ENCODE peak calls at places on chromosomes 4 and X, in four cellular contexts. N, Z, H and L are unnamed samples.

GRCh38 chr4:12137556-12137955 is 708.9 kb upstream of the HS3ST1 start:
- DNase-seq in N (no peak), Z (no peak), H (no peak), L (no peak)

GRCh38 chr4:25030283-25031076 is at the start of gene LGI2:
- DNase-seq in N (peak; percentile 13), Z (peak; percentile 74), H (peak; percentile 50), L (no peak)

GRCh38 chr4:91758487-91758886 is 545.3 kb upstream of the GRID2 start:
- DNase-seq in N (no peak), Z (no peak), H (no peak), L (no peak)

GRCh38 chr4:75630174-75630931 is at the start of gene CDKL2:
- DNase-seq in N (peak; percentile 96), Z (peak; percentile 85), H (peak; percentile 83), L (peak; percentile 96)

GRCh38 chr4:167930171-167930570 is 162.2 kb upstream of the ANXA10 start:
- DNase-seq in N (no peak), Z (no peak), H (no peak), L (no peak)

GRCh38 chr4:6925357-6925836 is 15.8 kb downstream of the TBC1D14 start:
- DNase-seq in N (no peak), Z (no peak), H (no peak), L (no peak)

GRCh38 chr4:96649536-96649935 is 809.6 kb downstream of the PDHA2 start:
- DNase-seq in N (no peak), Z (no peak), H (peak; percentile 25), L (no peak)

GRCh38 chr4:83320548-83320947 is 14.1 kb downstream of the HPSE start:
- DNase-seq in N (peak; percentile 29), Z (peak; percentile 35), H (no peak), L (no peak)

GRCh38 chr4:10727140-10727880 is 42.7 kb upstream of the CLNK start:
- DNase-seq in N (no peak), Z (no peak), H (no peak), L (no peak)

GRCh38 chr4:118968006-118968405 is 79.4 kb downstream of the SYNPO2 start:
- DNase-seq in N (peak; percentile 43), Z (peak; percentile 43), H (peak; percentile 92), L (peak; percentile 73)

GRCh38 chr4:126265880-126266279 is 951.1 kb downstream of the FAT4 start:
- DNase-seq in N (no peak), Z (no peak), H (no peak), L (no peak)

GRCh38 chr4:169152104-169152503 is 118.7 kb downstream of the SH3RF1 start:
- DNase-seq in N (no peak), Z (no peak), H (no peak), L (no peak)

GRCh38 chr4:169150806-169151205 is 120.0 kb downstream of the SH3RF1 start:
- DNase-seq in N (no peak), Z (no peak), H (no peak), L (no peak)

GRCh38 chr4:169151671-169152070 is 119.1 kb downstream of the SH3RF1 start:
- DNase-seq in N (no peak), Z (no peak), H (no peak), L (no peak)

GRCh38 chr4:169147217-169147616 is 123.5 kb downstream of the SH3RF1 start:
- DNase-seq in N (no peak), Z (no peak), H (no peak), L (no peak)

DNA sequence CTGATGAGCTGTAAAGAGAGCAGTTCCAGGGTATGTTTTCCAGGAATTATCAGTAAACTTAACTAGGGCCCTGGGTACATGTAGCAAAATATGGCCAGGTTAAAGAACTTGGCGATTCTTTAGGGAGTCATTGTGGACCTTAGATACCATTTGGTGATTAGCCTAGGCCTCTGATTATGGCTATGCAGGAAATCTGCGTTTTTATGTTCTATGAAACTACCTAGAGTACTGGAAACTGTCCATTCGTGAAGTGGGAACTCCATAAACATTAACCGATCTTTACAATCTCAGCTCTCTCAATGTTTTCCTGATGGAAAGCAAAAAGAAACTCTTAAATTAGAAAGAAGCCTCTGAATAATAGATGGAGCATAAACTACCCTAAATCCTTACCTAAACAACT is 121.9 kb downstream of the SH3RF1 start:
- DNase-seq in N (no peak), Z (no peak), H (no peak), L (no peak)
- H3K4me1 ChIP-seq in N (peaks cover 4% of the 10 kb centered on the region), Z (no peaks in the 10 kb centered on the region), H (no peaks in the 10 kb centered on the region), L (no peaks in the 10 kb centered on the region)

GRCh38 chrX:134679644-134680043 is 21.4 kb upstream of the PLAC1 start:
- DNase-seq in N (no peak), Z (no peak), H (no peak), L (no peak)

GRCh38 chrX:134676440-134676839 is 18.2 kb upstream of the PLAC1 start:
- DNase-seq in N (no peak), Z (no peak), H (no peak), L (no peak)

GRCh38 chrX:134682081-134682480 is 23.8 kb upstream of the PLAC1 start:
- DNase-seq in N (no peak), Z (no peak), H (no peak), L (no peak)

GRCh38 chrX:134677332-134677731 is 19.1 kb upstream of the PLAC1 start:
- DNase-seq in N (no peak), Z (no peak), H (no peak), L (no peak)

DNA sequence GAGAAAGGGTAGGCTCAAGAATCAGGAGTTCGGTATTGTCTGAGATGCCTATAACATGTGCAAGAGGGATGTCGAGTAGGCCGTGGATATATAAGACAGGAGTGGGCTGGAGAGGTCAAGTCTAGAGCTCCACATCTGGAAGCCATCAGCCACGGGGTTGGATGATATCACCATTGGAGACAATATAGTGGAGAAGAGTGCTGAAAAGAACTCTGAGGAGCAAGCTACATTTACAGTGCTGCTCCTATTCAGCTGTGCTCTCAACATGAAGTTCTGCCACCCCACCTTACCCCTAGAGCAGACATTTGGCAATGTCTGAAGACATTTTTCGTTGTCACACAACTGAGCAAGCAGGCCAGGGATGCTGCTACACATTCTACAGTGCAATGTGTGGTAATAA is 21.0 kb upstream of the PLAC1 start:
- DNase-seq in N (no peak), Z (no peak), H (no peak), L (no peak)
- H3K4me1 ChIP-seq in N (no peaks in the 10 kb centered on the region), Z (no peaks in the 10 kb centered on the region), H (no peaks in the 10 kb centered on the region), L (no peaks in the 10 kb centered on the region)

GRCh38 chr4:151415978-151416377 is 7.0 kb downstream of the FHIP1A start:
- DNase-seq in N (no peak), Z (no peak), H (no peak), L (no peak)

GRCh38 chr4:151418385-151418784 is 9.4 kb downstream of the FHIP1A start:
- DNase-seq in N (no peak), Z (no peak), H (no peak), L (peak; percentile 81)

GRCh38 chr4:151418856-151419255 is 9.9 kb downstream of the FHIP1A start:
- DNase-seq in N (no peak), Z (no peak), H (no peak), L (no peak)

GRCh38 chr4:151417164-151417571 is 8.2 kb downstream of the FHIP1A start:
- DNase-seq in N (no peak), Z (no peak), H (peak; percentile 29), L (no peak)

DNA sequence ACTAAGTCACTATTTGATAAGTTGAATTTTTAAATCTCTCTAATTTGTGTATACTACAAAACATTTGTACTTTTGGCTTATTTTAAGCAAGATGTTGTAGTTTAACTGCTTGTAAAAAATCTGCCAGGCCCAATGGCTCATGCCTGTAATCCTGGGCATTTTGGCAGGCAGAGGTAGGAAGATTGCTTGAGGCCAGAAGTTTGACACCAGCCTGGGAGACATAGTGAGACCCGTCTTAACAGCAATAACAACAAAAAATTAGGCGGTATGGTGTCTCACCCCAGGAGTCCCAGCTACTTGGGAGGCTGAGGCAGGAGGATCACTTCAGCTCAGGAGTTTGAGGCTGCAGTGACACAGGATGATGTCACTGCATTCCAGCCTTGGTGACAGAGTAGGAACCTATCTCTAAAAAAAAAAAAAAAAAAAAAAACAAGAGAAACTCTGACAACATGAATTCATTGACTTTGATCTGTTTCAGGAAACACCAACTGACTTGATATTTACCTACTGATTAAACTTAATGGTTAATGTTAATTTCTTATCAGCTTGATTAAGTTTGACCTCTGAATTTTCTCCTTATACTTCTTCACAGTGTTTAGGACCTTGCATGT is 8.9 kb downstream of the FHIP1A start:
- DNase-seq in N (no peak), Z (no peak), H (no peak), L (peak; percentile 85)
- H3K4me1 ChIP-seq in N (peaks cover 4% of the 10 kb centered on the region), Z (no peaks in the 10 kb centered on the region), H (no peaks in the 10 kb centered on the region), L (peaks cover 4% of the 10 kb centered on the region)

GRCh38 chr4:38674206-38675144 is 10.5 kb downstream of the KLF3 start:
- DNase-seq in N (no peak), Z (no peak), H (no peak), L (peak; percentile 67)
- H3K4me1 ChIP-seq in N (peaks cover 90% of the 10 kb centered on the region), Z (peaks cover 39% of the 10 kb centered on the region), H (peaks cover 56% of the 10 kb centered on the region), L (peaks cover 4% of the 10 kb centered on the region)

DNA sequence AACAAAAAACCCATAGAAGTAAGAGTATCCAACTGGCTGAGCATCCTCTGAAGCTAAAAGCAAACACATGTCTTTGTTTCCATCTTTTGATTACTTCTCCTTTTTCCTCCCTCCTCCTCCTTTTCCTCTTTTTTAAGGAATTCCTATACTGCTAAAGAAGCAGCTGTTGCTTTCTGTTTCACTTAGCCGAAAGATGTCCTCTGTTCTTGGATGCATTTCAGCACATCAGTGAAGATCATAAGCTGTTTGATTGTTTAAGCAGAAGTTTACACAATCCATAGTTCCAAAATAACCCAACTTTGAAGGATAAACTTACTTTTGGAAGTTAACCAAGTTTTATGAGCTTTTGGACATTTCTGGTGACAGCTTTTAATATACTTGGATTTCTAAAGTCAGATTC is 55.1 kb upstream of the TNIP3 start:
- DNase-seq in N (no peak), Z (no peak), H (no peak), L (no peak)
- H3K4me1 ChIP-seq in N (no peaks in the 10 kb centered on the region), Z (no peaks in the 10 kb centered on the region), H (no peaks in the 10 kb centered on the region), L (no peaks in the 10 kb centered on the region)

GRCh38 chr4:140255919-140256318 is 101.9 kb upstream of the MAML3 start:
- DNase-seq in N (no peak), Z (no peak), H (no peak), L (no peak)

GRCh38 chr4:140256941-140257340 is 103.0 kb upstream of the MAML3 start:
- DNase-seq in N (no peak), Z (no peak), H (no peak), L (peak; percentile 45)

GRCh38 chr4:140255467-140255866 is 101.5 kb upstream of the MAML3 start:
- DNase-seq in N (no peak), Z (no peak), H (no peak), L (no peak)

GRCh38 chr4:140257461-140258305 is 103.7 kb upstream of the MAML3 start:
- DNase-seq in N (no peak), Z (no peak), H (peak; percentile 26), L (no peak)

DNA sequence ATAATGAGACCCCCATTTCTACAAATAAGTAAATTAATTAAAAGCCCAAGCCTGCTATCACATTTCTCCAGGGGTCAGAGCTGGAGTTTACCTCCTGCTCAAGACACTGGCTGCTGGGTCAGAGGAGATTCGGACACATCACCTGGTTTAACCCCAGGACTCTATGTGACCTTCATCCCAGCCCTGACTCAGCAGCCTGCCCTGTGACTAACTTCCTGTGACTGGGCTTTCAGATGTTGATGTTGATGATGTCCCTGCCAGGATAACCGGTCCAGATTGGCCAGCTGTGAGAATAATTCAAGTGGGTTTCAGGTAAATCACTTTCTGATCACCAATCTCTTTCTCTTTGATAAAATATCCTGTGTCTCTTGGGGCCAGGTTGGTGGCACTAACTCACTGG is 102.4 kb upstream of the MAML3 start:
- DNase-seq in N (peak; percentile 21), Z (no peak), H (peak; percentile 52), L (peak; percentile 59)
- H3K4me1 ChIP-seq in N (peaks cover 12% of the 10 kb centered on the region), Z (peaks cover 2% of the 10 kb centered on the region), H (peaks cover 16% of the 10 kb centered on the region), L (no peaks in the 10 kb centered on the region)

GRCh38 chrX:65690057-65690855 is 22.8 kb downstream of the MSN start:
- DNase-seq in N (no peak), Z (no peak), H (no peak), L (no peak)
- H3K4me1 ChIP-seq in N (peaks cover 9% of the 10 kb centered on the region), Z (peaks cover 1% of the 10 kb centered on the region), H (peaks cover 49% of the 10 kb centered on the region), L (peaks cover 11% of the 10 kb centered on the region)